ENCODE peak calls at places on chromosomes 16 and 17, in five cellular contexts. R is PC-3, L is fibroblast of lung, U is left ventricle myocardium inferior, M is heart right ventricle. X is an unnamed sample.

GRCh38 chr17:44014133-44014436 is 678 bp downstream of the TMEM101 start:
- DNase-seq in L (peak; percentile 49), U (no peak), R (no peak), M (no peak), X (no peak)

GRCh38 chr17:70767102-70767701 is 597.9 kb downstream of the KCNJ2 start:
- DNase-seq in U (no peak), R (peak; percentile 57), L (peak; percentile 33), M (no peak), X (no peak)

GRCh38 chr16:22670551-22670970 is 143.4 kb upstream of the HS3ST2 start:
- DNase-seq in R (peak; percentile 14), L (no peak), M (no peak), U (no peak), X (no peak)

GRCh38 chr16:15854906-15855703 is 1.7 kb downstream of the MYH11 start:
- DNase-seq in M (no peak), R (no peak), L (no peak), U (no peak), X (no peak)

GRCh38 chr17:76152580-76152979 is 11.5 kb upstream of the FOXJ1 start:
- DNase-seq in U (no peak), M (no peak), L (no peak), R (no peak), X (no peak)

GRCh38 chr17:28574536-28574935 is 2.2 kb downstream of the ALDOC start:
- DNase-seq in U (no peak), M (no peak), L (no peak), R (no peak), X (no peak)

GRCh38 chr16:20348365-20349185 is 3.9 kb downstream of the UMOD start:
- DNase-seq in L (no peak), R (no peak), M (no peak), U (no peak), X (no peak)

GRCh38 chr16:73912311-73912710 is 384.3 kb upstream of the PSMD7 start:
- DNase-seq in L (no peak), M (no peak), U (no peak), R (no peak), X (no peak)

GRCh38 chr16:24577167-24577566 is 37.8 kb downstream of the RBBP6 start:
- DNase-seq in U (no peak), M (no peak), L (peak; percentile 25), R (no peak), X (no peak)

GRCh38 chr17:49552070-49552751 is 23.5 kb upstream of the NXPH3 start:
- DNase-seq in M (no peak), L (peak; percentile 13), U (no peak), R (peak; percentile 49), X (no peak)

GRCh38 chr17:1629647-1630310 is 1.1 kb upstream of the SLC43A2 start:
- DNase-seq in L (no peak), M (peak; percentile 63), U (peak; percentile 51), R (peak; percentile 61), X (no peak)

GRCh38 chr17:14813649-14814048 is 451.5 kb downstream of the PMP22 start:
- DNase-seq in L (no peak), M (no peak), R (peak; percentile 44), U (no peak), X (no peak)

GRCh38 chr17:78922876-78923498 is 2.2 kb downstream of the TIMP2 start:
- DNase-seq in M (no peak), L (no peak), U (no peak), R (no peak), X (no peak)

GRCh38 chr16:46519063-46519462 is 102.1 kb downstream of the SHCBP1 start:
- DNase-seq in M (no peak), L (no peak), U (no peak), R (no peak), X (no peak)

GRCh38 chr16:86910146-86910805 is 331.9 kb downstream of the FOXL1 start:
- DNase-seq in M (no peak), U (no peak), L (no peak), R (no peak), X (no peak)

GRCh38 chr17:73592079-73592415 is 52.2 kb downstream of the SDK2 start:
- DNase-seq in U (no peak), L (no peak), R (no peak), M (no peak), X (no peak)

GRCh38 chr16:551210-551609 is 9.0 kb upstream of the PRR35 start:
- DNase-seq in M (no peak), U (no peak), L (no peak), R (no peak), X (no peak)

GRCh38 chr17:44863254-44863918 is 15.7 kb downstream of the HIGD1B start:
- DNase-seq in L (no peak), M (no peak), U (no peak), R (no peak), X (no peak)

GRCh38 chr16:3282103-3282746 is 1.1 kb upstream of the ZNF263 start:
- DNase-seq in M (no peak), R (peak; percentile 47), L (peak; percentile 82), U (no peak), X (no peak)

GRCh38 chr16:10945065-10945787 is 862 bp downstream of the CLEC16A start:
- DNase-seq in M (no peak), R (no peak), U (no peak), L (no peak), X (no peak)

GRCh38 chr16:83164816-83165215 is 538.0 kb downstream of the CDH13 start:
- DNase-seq in U (no peak), L (no peak), R (no peak), M (no peak), X (no peak)

GRCh38 chr16:83954577-83955016 is 1.6 kb downstream of the OSGIN1 start:
- DNase-seq in R (peak; percentile 53), L (peak; percentile 62), U (peak; percentile 41), M (peak; percentile 54), X (peak; percentile 25)

GRCh38 chr16:12529582-12529981 is 274.1 kb downstream of the CPPED1 start:
- DNase-seq in M (no peak), L (no peak), R (no peak), U (no peak), X (no peak)

GRCh38 chr17:52147431-52147830 is 11.1 kb downstream of the CA10 start:
- DNase-seq in R (peak; percentile 72), L (peak; percentile 20), U (no peak), M (no peak), X (no peak)

GRCh38 chr16:87725596-87726235 is 40.1 kb downstream of the KLHDC4 start:
- DNase-seq in L (peak; percentile 80), R (no peak), U (no peak), M (no peak), X (no peak)

GRCh38 chr16:85136213-85136704 is 24.0 kb upstream of the CIBAR2 start:
- DNase-seq in R (no peak), L (no peak), U (no peak), M (peak; percentile 42), X (no peak)

GRCh38 chr16:16139061-16139460 is 84.2 kb downstream of the ABCC6 start:
- DNase-seq in U (no peak), R (no peak), M (no peak), L (no peak), X (no peak)

GRCh38 chr17:29042679-29043538 is at the start of gene PIPOX:
- DNase-seq in L (peak; percentile 46), R (no peak), U (no peak), M (peak; percentile 20), X (no peak)

GRCh38 chr16:30394603-30395154 is 541 bp upstream of the ZNF48 start:
- DNase-seq in U (no peak), L (peak; percentile 62), M (no peak), R (no peak), X (no peak)

GRCh38 chr17:16988749-16989229 is 16.9 kb upstream of the TNFRSF13B start:
- DNase-seq in R (no peak), L (peak; percentile 17), U (no peak), M (no peak), X (no peak)

GRCh38 chr16:4990415-4990814 is 32.3 kb downstream of the SEC14L5 start:
- DNase-seq in M (no peak), U (no peak), L (no peak), R (no peak), X (no peak)

GRCh38 chr17:66982011-66982508 is 17.6 kb downstream of the CACNG4 start:
- DNase-seq in L (no peak), M (no peak), U (no peak), R (no peak), X (no peak)

GRCh38 chr16:80175011-80175410 is 365.8 kb upstream of the DYNLRB2 start:
- DNase-seq in L (no peak), M (no peak), R (no peak), U (no peak), X (no peak)

GRCh38 chr17:82257473-82257872 is 16.0 kb downstream of the CSNK1D start:
- DNase-seq in L (peak; percentile 33), R (no peak), M (no peak), U (no peak), X (no peak)

GRCh38 chr16:84514874-84515835 is 10.7 kb upstream of the MEAK7 start:
- DNase-seq in L (no peak), M (no peak), U (peak; percentile 30), R (no peak), X (no peak)

GRCh38 chr16:68645494-68646388 is 631 bp downstream of the CDH3 start:
- DNase-seq in R (no peak), M (no peak), L (no peak), U (no peak), X (no peak)

GRCh38 chr16:68643847-68644246 is 1.3 kb upstream of the CDH3 start:
- DNase-seq in L (no peak), R (no peak), M (no peak), U (no peak), X (no peak)

GRCh38 chr16:68644303-68644702 is 807 bp upstream of the CDH3 start:
- DNase-seq in U (no peak), R (no peak), L (no peak), M (no peak), X (no peak)

GRCh38 chr16:68643227-68643626 is 1.9 kb upstream of the CDH3 start:
- DNase-seq in U (no peak), R (no peak), L (no peak), M (no peak), X (no peak)

GRCh38 chr16:68644715-68645493 is at the start of gene CDH3:
- DNase-seq in L (peak; percentile 48), U (no peak), M (no peak), R (peak; percentile 71), X (no peak)
- TF ChIP-seq CTCF in L (no peak), U (no peak), M (no peak), R (no peak), X (no peak)

GRCh38 chr16:2028146-2028545 is 1.4 kb downstream of the NHERF2 start:
- DNase-seq in M (no peak), R (no peak), L (no peak), U (no peak), X (no peak)
- H3K27me3 ChIP-seq in M (no peaks in the 10 kb centered on the region), R (no peaks in the 10 kb centered on the region), L (no peaks in the 10 kb centered on the region), U (no peaks in the 10 kb centered on the region), X (no peaks in the 10 kb centered on the region)

DNA sequence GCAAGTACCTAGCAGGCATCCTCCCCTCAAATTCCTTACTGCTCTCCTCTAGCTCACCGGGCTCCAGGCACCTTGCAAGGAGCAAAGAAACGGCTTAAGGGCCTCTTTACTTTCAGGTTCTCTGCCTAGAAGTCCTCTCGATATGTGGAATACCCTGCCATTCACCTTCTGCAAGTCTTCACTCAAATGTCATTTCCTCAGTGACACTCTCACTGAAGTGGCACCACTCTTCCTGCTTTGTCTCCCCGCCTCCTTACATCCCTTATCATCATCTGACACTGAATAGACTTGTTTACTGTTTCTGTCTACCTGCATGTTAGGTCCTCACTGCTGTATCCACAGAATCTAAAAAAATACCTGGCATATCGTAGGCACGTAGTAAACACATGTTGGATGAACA is 948 bp downstream of the SLC7A6OS start:
- DNase-seq in L (no peak), U (no peak), M (no peak), R (no peak), X (no peak)
- H3K27ac ChIP-seq in L (peak overlapping the region; percentile 87), U (peak overlapping the region; percentile 93), M (no peak overlapping the region), R (no peak overlapping the region), X (no peak overlapping the region)

GRCh38 chr17:33520404-33521032 is 227.4 kb upstream of the ASIC2 start:
- DNase-seq in R (peak; percentile 42), M (peak; percentile 35), L (no peak), U (peak; percentile 40), X (no peak)
- TF ChIP-seq CTCF in R (peak; percentile 64), M (peak; percentile 82), L (peak; percentile 35), U (peak; percentile 80), X (peak; percentile 50)

X was measured in thoracic aorta.